ENCODE peak calls at places on chromosomes 13 and 19, in six cellular contexts. A is ovary, E is IMR-90, D is tibial nerve, F is A549, L is heart left ventricle. P is an unnamed sample.
A peak's percentile ranks its signal among the peaks of the same experiment; 100 is the strongest.

GRCh38 chr13:113327391-113327765 is 30.3 kb downstream of the LAMP1 start:
- DNase-seq in A (no peak), E (no peak), F (no peak), L (peak; percentile 35), D (no peak), P (no peak)

GRCh38 chr19:29532097-29532496 is 6.3 kb downstream of the VSTM2B start:
- DNase-seq in A (no peak), E (no peak), D (no peak), F (no peak), L (no peak), P (peak; percentile 18)

GRCh38 chr13:41236369-41236768 is 27.0 kb downstream of the MTRF1 start:
- DNase-seq in A (no peak), L (no peak), E (no peak), F (no peak), D (no peak), P (no peak)

GRCh38 chr19:38245826-38246498 is 10.2 kb downstream of the PPP1R14A start:
- DNase-seq in L (peak; percentile 49), F (no peak), A (peak; percentile 56), E (peak; percentile 27), D (no peak), P (no peak)

GRCh38 chr19:46926201-46927071 is 65.6 kb downstream of the ARHGAP35 start:
- DNase-seq in F (no peak), A (no peak), E (no peak), L (no peak), D (no peak), P (no peak)

GRCh38 chr19:34555447-34555846 is 73.9 kb downstream of the WTIP start:
- DNase-seq in D (no peak), E (no peak), F (peak; percentile 18), L (no peak), A (no peak), P (no peak)

GRCh38 chr13:110564472-110564985 is 3.0 kb upstream of the RAB20 start:
- DNase-seq in L (no peak), F (no peak), D (no peak), E (no peak), A (no peak), P (no peak)

GRCh38 chr19:48372904-48373303 is 8.7 kb downstream of the SYNGR4 start:
- DNase-seq in E (no peak), D (no peak), A (no peak), L (no peak), F (no peak), P (no peak)

GRCh38 chr13:48144413-48145035 is 49.6 kb upstream of the MED4 start:
- DNase-seq in L (peak; percentile 59), E (peak; percentile 45), D (no peak), F (no peak), A (no peak), P (no peak)

GRCh38 chr19:45440873-45441654 is 17.3 kb upstream of the ERCC1 start:
- DNase-seq in F (no peak), E (peak; percentile 57), D (no peak), A (no peak), L (no peak), P (no peak)

GRCh38 chr19:53136432-53136831 is 3.7 kb upstream of the ZNF415 start:
- DNase-seq in E (no peak), D (no peak), L (no peak), A (no peak), F (no peak), P (no peak)
- TF ChIP-seq CTCF in E (no peak), D (no peak), L (no peak), A (no peak), F (no peak), P (no peak)

DNA sequence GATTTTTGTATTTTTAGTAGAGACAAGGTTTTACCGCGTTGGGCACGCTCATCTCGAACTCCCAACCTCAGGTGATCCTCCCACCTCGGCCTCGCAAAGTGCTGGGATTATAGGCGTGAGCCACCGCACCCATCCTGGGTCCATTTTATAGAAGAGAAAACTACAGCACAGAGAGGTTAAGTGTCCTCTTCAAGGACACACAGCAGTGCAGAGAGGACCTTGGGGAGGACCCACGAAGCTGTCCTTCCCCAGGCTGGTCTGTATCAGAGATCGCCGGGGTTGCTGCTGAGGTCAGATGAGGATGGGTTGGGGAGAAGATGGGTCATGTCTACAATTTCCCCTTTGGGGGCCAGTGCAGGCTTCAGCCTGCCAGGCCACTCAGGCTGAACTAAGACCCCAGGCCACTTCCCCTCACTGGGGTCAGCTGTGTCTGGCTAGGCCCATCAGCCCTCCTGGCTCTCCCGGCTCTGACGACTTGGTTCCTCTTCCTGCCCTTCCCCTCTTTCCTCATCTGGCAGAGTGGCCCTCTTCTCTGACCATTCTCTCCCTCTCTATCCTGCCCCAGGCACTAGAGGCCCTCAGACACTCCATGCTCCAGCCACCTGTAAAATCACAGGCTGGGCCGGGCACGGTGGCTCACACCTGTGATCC is 9.6 kb downstream of the MYO1F start:
- DNase-seq in L (peak; percentile 48), A (no peak), D (no peak), F (no peak), E (no peak), P (peak; percentile 88)
- TF ChIP-seq POLR2A in L (no peak), A (no peak), D (no peak), F (no peak), E (no peak), P (no peak)

GRCh38 chr13:94660695-94661324 is 51.5 kb downstream of the SOX21 start:
- DNase-seq in F (peak; percentile 11), E (peak; percentile 41), D (no peak), L (no peak), A (no peak), P (no peak)
- TF ChIP-seq CTCF in F (peak; percentile 39), E (peak; percentile 42), D (no peak), L (no peak), A (no peak), P (no peak)

DNA sequence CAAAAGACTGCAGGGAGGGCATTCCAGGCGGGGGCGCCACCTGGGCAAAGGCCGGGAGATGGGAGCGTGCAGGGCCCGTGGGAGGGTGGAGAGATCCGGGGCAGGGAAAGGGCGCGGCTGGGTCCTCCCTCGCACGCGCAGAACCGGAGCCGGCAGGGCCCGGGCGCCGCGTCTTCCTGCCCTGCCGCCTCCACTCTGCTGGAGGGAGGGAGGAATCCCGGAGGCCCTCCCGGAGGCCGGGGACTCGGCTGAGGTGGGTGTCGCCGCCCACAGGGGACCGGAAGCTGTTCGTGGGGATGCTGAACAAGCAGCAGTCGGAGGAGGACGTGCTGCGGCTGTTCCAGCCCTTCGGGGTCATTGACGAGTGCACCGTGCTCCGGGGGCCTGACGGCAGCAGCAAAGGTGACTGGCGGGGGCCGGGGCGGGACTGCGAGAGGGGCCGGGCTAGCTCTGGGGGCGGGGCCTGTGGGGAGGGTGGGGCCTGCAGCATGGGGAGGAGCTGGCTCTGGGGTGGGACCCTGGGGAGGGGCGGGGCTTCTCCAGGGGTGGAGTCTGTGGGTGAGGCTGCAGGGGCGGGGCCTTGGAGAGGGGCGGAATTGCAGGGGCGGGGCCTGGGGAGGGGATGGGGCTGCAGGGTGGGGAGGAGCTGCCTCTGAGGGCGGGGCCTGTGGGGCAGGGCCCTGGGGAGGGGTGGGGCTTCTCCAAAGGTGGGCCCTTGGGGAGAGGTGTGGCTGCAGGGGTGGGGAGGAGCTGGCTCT is 51.3 kb downstream of the CELF5 start:
- DNase-seq in L (peak; percentile 51), D (no peak), E (peak; percentile 60), A (peak; percentile 43), F (peak; percentile 84), P (peak; percentile 93)
- TF ChIP-seq POLR2A in L (no peak), D (no peak), E (no peak), A (no peak), F (no peak), P (no peak)

GRCh38 chr13:45296259-45296658 is 44.7 kb downstream of the TPT1 start:
- DNase-seq in F (no peak), D (no peak), L (no peak), E (peak; percentile 37), A (no peak), P (no peak)
- TF ChIP-seq CTCF in F (no peak), D (no peak), L (no peak), E (no peak), A (no peak), P (no peak)

GRCh38 chr19:11198175-11198534 is 810 bp upstream of the KANK2 start:
- DNase-seq in L (no peak), A (no peak), F (no peak), D (no peak), E (no peak), P (no peak)

GRCh38 chr19:11196406-11197287 is 698 bp downstream of the KANK2 start:
- DNase-seq in E (peak; percentile 28), L (peak; percentile 68), D (no peak), A (peak; percentile 61), F (peak; percentile 29), P (peak; percentile 79)

GRCh38 chr19:11198769-11199469 is 1.6 kb upstream of the KANK2 start:
- DNase-seq in D (no peak), A (no peak), L (no peak), E (no peak), F (no peak), P (no peak)

GRCh38 chr19:11195681-11196080 is 1.7 kb downstream of the KANK2 start:
- DNase-seq in F (no peak), L (no peak), E (no peak), D (no peak), A (no peak), P (no peak)

DNA sequence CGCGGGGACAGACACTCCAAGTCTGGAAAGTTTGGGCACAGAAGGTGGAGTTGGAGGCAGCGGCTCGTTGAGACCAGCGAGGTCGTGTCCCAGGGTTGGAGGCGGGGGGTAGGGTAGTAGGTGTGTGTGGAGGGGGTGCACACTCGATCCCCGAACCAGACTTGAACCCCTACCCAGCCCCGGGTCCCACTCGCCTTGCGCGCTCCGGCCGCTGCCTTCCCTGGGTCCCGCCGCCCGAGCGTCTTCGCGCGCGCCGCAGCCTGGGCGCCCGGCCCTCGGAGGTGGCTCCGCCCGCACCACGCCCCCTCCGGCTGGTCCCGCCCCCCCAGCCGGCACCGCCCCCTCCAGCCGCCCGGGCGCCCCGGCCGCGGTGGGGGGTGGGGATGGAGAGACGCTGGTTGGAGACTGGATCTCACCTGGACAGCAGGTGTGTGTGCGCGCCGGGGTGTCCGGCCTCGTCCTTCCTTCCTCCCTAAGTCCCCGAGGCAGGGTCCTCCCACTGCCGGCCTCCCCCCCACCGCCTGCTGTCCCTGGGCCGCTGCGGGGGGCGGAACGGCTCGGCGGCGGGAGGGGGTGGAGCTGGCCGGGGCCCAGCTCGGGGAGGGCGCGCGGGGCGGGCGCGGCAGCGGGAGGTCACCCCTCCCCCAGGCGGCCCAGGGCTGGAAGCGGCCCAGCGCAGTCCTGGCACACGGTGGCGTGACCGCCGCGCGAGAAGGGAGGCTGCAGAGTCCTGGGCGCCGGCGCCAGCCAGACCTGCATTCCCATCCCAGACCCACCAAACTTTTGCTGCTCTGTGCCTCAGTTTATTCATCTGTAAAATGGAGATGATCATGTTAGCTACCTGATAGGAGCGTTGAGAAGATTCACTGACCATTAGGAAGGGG is at the start of gene KANK2:
- DNase-seq in L (peak; percentile 91), F (peak; percentile 75), D (peak; percentile 76), E (peak; percentile 55), A (peak; percentile 88), P (peak; percentile 92)
- TF ChIP-seq POLR2A in L (peak; percentile 97), F (peak; percentile 60), D (peak; percentile 88), E (peak; percentile 59), A (peak; percentile 89), P (no peak)